ENCODE peak calls at places on chromosomes 1 and 21, in four cellular contexts. One of them, this sample, is unnamed.

GRCh38 chr1:8538502-8538901 is 220.6 kb downstream of the SLC45A1 start:
- DNase-seq in cardiac muscle cell: no peak
- DNase-seq in cardiac fibroblast: no peak
- DNase-seq in AG04450: no peak
- DNase-seq in this sample: no peak

GRCh38 chr1:72284398-72285073 is 2.2 kb upstream of the NEGR1 start:
- DNase-seq in cardiac muscle cell: peak
- DNase-seq in cardiac fibroblast: peak
- DNase-seq in AG04450: peak
- DNase-seq in this sample: no peak

GRCh38 chr1:47944561-47944960 is 52.6 kb downstream of the TRABD2B start:
- DNase-seq in cardiac muscle cell: peak
- DNase-seq in cardiac fibroblast: no peak
- DNase-seq in AG04450: no peak
- DNase-seq in this sample: no peak

GRCh38 chr1:115210302-115210711 is 121.0 kb upstream of the TSPAN2 start:
- DNase-seq in cardiac muscle cell: no peak
- DNase-seq in cardiac fibroblast: peak
- DNase-seq in AG04450: no peak
- DNase-seq in this sample: no peak

GRCh38 chr1:88519156-88519555 is 164.9 kb upstream of the PKN2 start:
- DNase-seq in cardiac muscle cell: no peak
- DNase-seq in cardiac fibroblast: no peak
- DNase-seq in AG04450: no peak
- DNase-seq in this sample: no peak

GRCh38 chr1:234001817-234002216 is 97.3 kb downstream of the SLC35F3 start:
- DNase-seq in cardiac muscle cell: no peak
- DNase-seq in cardiac fibroblast: no peak
- DNase-seq in AG04450: no peak
- DNase-seq in this sample: no peak

GRCh38 chr1:85480566-85480965 is 15.6 kb upstream of the DDAH1 start:
- DNase-seq in cardiac muscle cell: no peak
- DNase-seq in cardiac fibroblast: no peak
- DNase-seq in AG04450: no peak
- DNase-seq in this sample: no peak

GRCh38 chr1:164320780-164321683 is 238.0 kb upstream of the PBX1 start:
- DNase-seq in cardiac muscle cell: peak
- DNase-seq in cardiac fibroblast: peak
- DNase-seq in AG04450: no peak
- DNase-seq in this sample: no peak

GRCh38 chr1:156958247-156958714 is 37.8 kb downstream of the LRRC71 start:
- DNase-seq in cardiac muscle cell: no peak
- DNase-seq in cardiac fibroblast: no peak
- DNase-seq in AG04450: no peak
- DNase-seq in this sample: no peak

GRCh38 chr1:206612129-206612876 is at the start of gene EIF2D:
- DNase-seq in cardiac muscle cell: peak
- DNase-seq in cardiac fibroblast: peak
- DNase-seq in AG04450: peak
- DNase-seq in this sample: peak

GRCh38 chr1:14626869-14627607 is 28.6 kb downstream of the KAZN start:
- DNase-seq in cardiac muscle cell: peak
- DNase-seq in cardiac fibroblast: no peak
- DNase-seq in AG04450: no peak
- DNase-seq in this sample: no peak

GRCh38 chr1:223460566-223461189 is 67.5 kb downstream of the CCDC185 start:
- DNase-seq in cardiac muscle cell: no peak
- DNase-seq in cardiac fibroblast: no peak
- DNase-seq in AG04450: no peak
- DNase-seq in this sample: no peak

GRCh38 chr1:168833801-168834224 is 104.8 kb upstream of the DPT start:
- DNase-seq in cardiac muscle cell: no peak
- DNase-seq in cardiac fibroblast: no peak
- DNase-seq in AG04450: no peak
- DNase-seq in this sample: no peak

GRCh38 chr1:22447581-22448215 is 4.0 kb upstream of the ZBTB40 start:
- DNase-seq in cardiac muscle cell: peak
- DNase-seq in cardiac fibroblast: peak
- DNase-seq in AG04450: peak
- DNase-seq in this sample: no peak

GRCh38 chr1:77511440-77511840 is 171.0 kb downstream of the ZZZ3 start:
- DNase-seq in cardiac muscle cell: peak
- DNase-seq in cardiac fibroblast: peak
- DNase-seq in AG04450: peak
- DNase-seq in this sample: no peak

GRCh38 chr1:27878787-27879335 is 6.5 kb downstream of the THEMIS2 start:
- DNase-seq in cardiac muscle cell: no peak
- DNase-seq in cardiac fibroblast: no peak
- DNase-seq in AG04450: no peak
- DNase-seq in this sample: no peak

GRCh38 chr1:171984850-171985485 is 143.7 kb downstream of the DNM3 start:
- DNase-seq in cardiac muscle cell: peak
- DNase-seq in cardiac fibroblast: peak
- DNase-seq in AG04450: no peak
- DNase-seq in this sample: no peak

GRCh38 chr21:37032877-37033471 is 26.5 kb downstream of the RIPPLY3 start:
- DNase-seq in cardiac muscle cell: peak
- DNase-seq in cardiac fibroblast: peak
- DNase-seq in AG04450: peak
- DNase-seq in this sample: no peak

GRCh38 chr1:68049941-68050878 is at the start of gene DIRAS3:
- DNase-seq in cardiac muscle cell: peak
- DNase-seq in cardiac fibroblast: peak
- DNase-seq in AG04450: peak
- DNase-seq in this sample: peak

GRCh38 chr1:44721521-44722361 is 9.2 kb downstream of the RNU5D-1 start:
- DNase-seq in cardiac muscle cell: peak
- DNase-seq in cardiac fibroblast: peak
- DNase-seq in AG04450: peak
- DNase-seq in this sample: no peak

GRCh38 chr21:42623684-42624083 is 29.7 kb upstream of the PDE9A start:
- DNase-seq in cardiac muscle cell: no peak
- DNase-seq in cardiac fibroblast: no peak
- DNase-seq in AG04450: no peak
- DNase-seq in this sample: no peak

GRCh38 chr1:12402844-12403243 is 173.0 kb downstream of the VPS13D start:
- DNase-seq in cardiac muscle cell: no peak
- DNase-seq in cardiac fibroblast: no peak
- DNase-seq in AG04450: no peak
- DNase-seq in this sample: no peak

GRCh38 chr21:41564871-41565281 is 56.9 kb upstream of the TMPRSS2 start:
- DNase-seq in cardiac muscle cell: peak
- DNase-seq in cardiac fibroblast: peak
- DNase-seq in AG04450: no peak
- DNase-seq in this sample: no peak

GRCh38 chr1:180190091-180190490 is 35.4 kb downstream of the QSOX1 start:
- DNase-seq in cardiac muscle cell: no peak
- DNase-seq in cardiac fibroblast: no peak
- DNase-seq in AG04450: no peak
- DNase-seq in this sample: no peak

GRCh38 chr1:201346337-201346939 is 31.0 kb downstream of the TNNT2 start:
- DNase-seq in cardiac muscle cell: peak
- DNase-seq in cardiac fibroblast: peak
- DNase-seq in AG04450: peak
- DNase-seq in this sample: no peak

GRCh38 chr1:75985827-75986226 is 53.6 kb upstream of the ASB17 start:
- DNase-seq in cardiac muscle cell: peak
- DNase-seq in cardiac fibroblast: peak
- DNase-seq in AG04450: no peak
- DNase-seq in this sample: no peak

GRCh38 chr1:36843027-36843426 is 191.3 kb downstream of the GRIK3 start:
- DNase-seq in cardiac muscle cell: no peak
- DNase-seq in cardiac fibroblast: no peak
- DNase-seq in AG04450: no peak
- DNase-seq in this sample: no peak

GRCh38 chr1:158067651-158068050 is 74.2 kb downstream of the KIRREL1 start:
- DNase-seq in cardiac muscle cell: peak
- DNase-seq in cardiac fibroblast: peak
- DNase-seq in AG04450: no peak
- DNase-seq in this sample: no peak

GRCh38 chr1:201004732-201005131 is 18.8 kb downstream of the KIF21B start:
- DNase-seq in cardiac muscle cell: no peak
- DNase-seq in cardiac fibroblast: no peak
- DNase-seq in AG04450: no peak
- DNase-seq in this sample: no peak

GRCh38 chr1:240058049-240058448 is 33.6 kb upstream of the FMN2 start:
- DNase-seq in cardiac muscle cell: no peak
- DNase-seq in cardiac fibroblast: no peak
- DNase-seq in AG04450: no peak
- DNase-seq in this sample: no peak

GRCh38 chr1:87760100-87760499 is 431.4 kb downstream of the LMO4 start:
- DNase-seq in cardiac muscle cell: no peak
- DNase-seq in cardiac fibroblast: peak
- DNase-seq in AG04450: no peak
- DNase-seq in this sample: no peak

GRCh38 chr1:221435510-221435909 is 306.4 kb downstream of the DUSP10 start:
- DNase-seq in cardiac muscle cell: peak
- DNase-seq in cardiac fibroblast: peak
- DNase-seq in AG04450: peak
- DNase-seq in this sample: no peak

GRCh38 chr1:177923441-177923840 is 46.4 kb downstream of the SEC16B start:
- DNase-seq in cardiac muscle cell: no peak
- DNase-seq in cardiac fibroblast: peak
- DNase-seq in AG04450: no peak
- DNase-seq in this sample: no peak

GRCh38 chr1:4219826-4220225 is 319.8 kb upstream of the C1orf174 start:
- DNase-seq in cardiac muscle cell: no peak
- DNase-seq in cardiac fibroblast: no peak
- DNase-seq in AG04450: no peak
- DNase-seq in this sample: no peak

GRCh38 chr1:170790175-170790574 is 126.2 kb downstream of the PRRX1 start:
- DNase-seq in cardiac muscle cell: no peak
- DNase-seq in cardiac fibroblast: no peak
- DNase-seq in AG04450: no peak
- DNase-seq in this sample: no peak
- TF ChIP-seq CTCF in cardiac muscle cell: no peak
- TF ChIP-seq CTCF in cardiac fibroblast: no peak
- TF ChIP-seq CTCF in AG04450: peak
- TF ChIP-seq CTCF in this sample: no peak

GRCh38 chr1:24932284-24932683 is 2.2 kb upstream of the RUNX3 start:
- DNase-seq in cardiac muscle cell: peak
- DNase-seq in cardiac fibroblast: peak
- DNase-seq in AG04450: no peak
- DNase-seq in this sample: no peak
- TF ChIP-seq CTCF in cardiac muscle cell: peak
- TF ChIP-seq CTCF in cardiac fibroblast: no peak
- TF ChIP-seq CTCF in AG04450: peak
- TF ChIP-seq CTCF in this sample: no peak

DNA sequence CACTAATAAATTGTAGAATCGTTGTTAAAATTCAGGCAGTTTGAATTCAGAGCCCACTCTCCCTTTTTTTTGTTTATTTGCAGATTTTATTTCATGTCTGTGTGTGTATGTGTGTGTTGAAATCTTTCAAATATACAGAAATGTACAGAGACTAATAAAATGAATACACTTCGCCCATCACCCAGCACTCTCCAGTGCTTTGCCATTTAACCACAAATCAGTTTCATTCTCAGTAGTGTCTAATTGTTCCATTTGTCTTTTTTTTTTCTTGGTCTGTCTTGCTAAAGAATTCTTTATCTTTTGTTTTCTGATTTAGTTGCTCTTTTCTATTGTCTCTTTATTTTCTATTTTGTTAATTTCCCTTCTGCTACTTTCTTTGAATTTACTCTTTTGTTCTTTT is 99.7 kb downstream of the HIVEP3 start:
- DNase-seq in cardiac muscle cell: no peak
- DNase-seq in cardiac fibroblast: no peak
- DNase-seq in AG04450: no peak
- DNase-seq in this sample: no peak
- TF ChIP-seq CTCF in cardiac muscle cell: no peak
- TF ChIP-seq CTCF in cardiac fibroblast: no peak
- TF ChIP-seq CTCF in AG04450: no peak
- TF ChIP-seq CTCF in this sample: no peak

DNA sequence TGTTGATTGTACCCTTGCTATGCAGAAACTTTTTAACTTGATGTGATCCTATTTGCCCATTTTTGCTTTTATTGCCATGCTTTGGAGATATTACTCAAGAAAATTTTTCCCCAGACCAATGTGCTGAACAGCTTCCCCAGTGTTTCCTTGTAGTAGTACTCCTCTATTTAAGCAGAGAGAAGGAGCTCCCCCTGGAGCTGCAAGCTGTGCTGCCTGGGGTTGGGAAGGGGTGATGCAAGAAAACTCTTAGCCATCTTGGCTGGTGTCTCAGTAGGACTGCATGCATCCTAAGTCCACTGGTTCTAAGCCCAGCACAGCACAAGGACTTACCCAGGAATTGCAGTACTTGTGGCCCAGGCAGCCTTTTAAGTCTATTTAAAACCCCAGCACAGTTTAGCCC is 121.6 kb downstream of the NTMT2 start:
- DNase-seq in cardiac muscle cell: peak
- DNase-seq in cardiac fibroblast: peak
- DNase-seq in AG04450: no peak
- DNase-seq in this sample: no peak
- TF ChIP-seq CTCF in cardiac muscle cell: peak
- TF ChIP-seq CTCF in cardiac fibroblast: peak
- TF ChIP-seq CTCF in AG04450: no peak
- TF ChIP-seq CTCF in this sample: no peak

DNA sequence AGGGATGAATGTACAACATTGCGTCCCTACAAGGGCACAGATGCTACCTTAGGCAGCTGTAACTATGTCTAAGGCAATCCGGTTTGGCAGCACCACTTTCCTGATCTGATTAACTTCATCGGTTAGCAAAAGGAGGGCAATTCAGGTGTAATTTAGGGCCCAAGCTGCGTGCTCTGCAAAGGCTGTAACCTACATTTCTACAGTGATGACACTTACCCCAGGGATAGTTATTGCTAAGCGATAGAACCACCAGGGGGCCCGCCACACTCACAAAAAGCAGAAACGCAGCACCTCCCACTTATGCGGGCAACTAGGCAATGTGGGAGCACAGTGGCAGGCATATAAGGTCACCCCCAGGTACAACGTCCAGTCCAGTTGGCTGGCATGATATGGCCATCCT is 113.5 kb downstream of the GDAP2 start:
- DNase-seq in cardiac muscle cell: no peak
- DNase-seq in cardiac fibroblast: no peak
- DNase-seq in AG04450: no peak
- DNase-seq in this sample: no peak
- TF ChIP-seq CTCF in cardiac muscle cell: no peak
- TF ChIP-seq CTCF in cardiac fibroblast: peak
- TF ChIP-seq CTCF in AG04450: peak
- TF ChIP-seq CTCF in this sample: no peak